ENCODE peak calls at places on chromosomes 11 and 22, in eight cellular contexts. One of them, this sample, is unnamed.

GRCh38 chr11:125401746-125402145 is 94.3 kb downstream of the FEZ1 start:
- DNase-seq in Kasumi-1: no peak
- DNase-seq in activated CD4-positive, alpha-beta T cell treated with anti-CD3 and anti-CD28 coated beads for 4 hours: no peak
- DNase-seq in NCI-H1092: no peak
- DNase-seq in HT1080: no peak
- DNase-seq in non-pigmented ciliary epithelial cell: no peak
- DNase-seq in T-cell: no peak
- DNase-seq in AG09309: no peak
- DNase-seq in this sample: peak

GRCh38 chr11:62461740-62462522 is 43.1 kb downstream of the SCGB1A1 start:
- DNase-seq in Kasumi-1: no peak
- DNase-seq in activated CD4-positive, alpha-beta T cell treated with anti-CD3 and anti-CD28 coated beads for 4 hours: no peak
- DNase-seq in NCI-H1092: no peak
- DNase-seq in HT1080: peak
- DNase-seq in non-pigmented ciliary epithelial cell: no peak
- DNase-seq in T-cell: no peak
- DNase-seq in AG09309: peak
- DNase-seq in this sample: no peak

GRCh38 chr22:17303840-17304779 is 65.2 kb upstream of the CECR2 start:
- DNase-seq in Kasumi-1: no peak
- DNase-seq in activated CD4-positive, alpha-beta T cell treated with anti-CD3 and anti-CD28 coated beads for 4 hours: peak
- DNase-seq in NCI-H1092: no peak
- DNase-seq in HT1080: peak
- DNase-seq in non-pigmented ciliary epithelial cell: no peak
- DNase-seq in T-cell: peak
- DNase-seq in AG09309: no peak
- DNase-seq in this sample: no peak

GRCh38 chr11:57349491-57350274 is 11.5 kb downstream of the P2RX3 start:
- DNase-seq in Kasumi-1: peak
- DNase-seq in activated CD4-positive, alpha-beta T cell treated with anti-CD3 and anti-CD28 coated beads for 4 hours: peak
- DNase-seq in NCI-H1092: no peak
- DNase-seq in HT1080: peak
- DNase-seq in non-pigmented ciliary epithelial cell: no peak
- DNase-seq in T-cell: peak
- DNase-seq in AG09309: no peak
- DNase-seq in this sample: peak

GRCh38 chr11:94938399-94939055 is 34.8 kb downstream of the CWC15 start:
- DNase-seq in Kasumi-1: no peak
- DNase-seq in activated CD4-positive, alpha-beta T cell treated with anti-CD3 and anti-CD28 coated beads for 4 hours: no peak
- DNase-seq in NCI-H1092: peak
- DNase-seq in HT1080: peak
- DNase-seq in non-pigmented ciliary epithelial cell: peak
- DNase-seq in T-cell: no peak
- DNase-seq in AG09309: peak
- DNase-seq in this sample: no peak

GRCh38 chr11:18912883-18913282 is 26.3 kb downstream of the MRGPRX1 start:
- DNase-seq in Kasumi-1: no peak
- DNase-seq in activated CD4-positive, alpha-beta T cell treated with anti-CD3 and anti-CD28 coated beads for 4 hours: no peak
- DNase-seq in NCI-H1092: no peak
- DNase-seq in HT1080: no peak
- DNase-seq in non-pigmented ciliary epithelial cell: no peak
- DNase-seq in T-cell: no peak
- DNase-seq in AG09309: no peak
- DNase-seq in this sample: no peak

GRCh38 chr11:36328956-36329673 is 33.0 kb downstream of the PRR5L start:
- DNase-seq in Kasumi-1: no peak
- DNase-seq in activated CD4-positive, alpha-beta T cell treated with anti-CD3 and anti-CD28 coated beads for 4 hours: no peak
- DNase-seq in NCI-H1092: no peak
- DNase-seq in HT1080: no peak
- DNase-seq in non-pigmented ciliary epithelial cell: no peak
- DNase-seq in T-cell: no peak
- DNase-seq in AG09309: no peak
- DNase-seq in this sample: no peak

GRCh38 chr11:122882189-122882808 is at the start of gene JHY:
- DNase-seq in Kasumi-1: no peak
- DNase-seq in activated CD4-positive, alpha-beta T cell treated with anti-CD3 and anti-CD28 coated beads for 4 hours: no peak
- DNase-seq in NCI-H1092: peak
- DNase-seq in HT1080: no peak
- DNase-seq in non-pigmented ciliary epithelial cell: no peak
- DNase-seq in T-cell: no peak
- DNase-seq in AG09309: no peak
- DNase-seq in this sample: no peak

GRCh38 chr11:1509626-1510255 is 23.2 kb upstream of the MOB2 start:
- DNase-seq in Kasumi-1: no peak
- DNase-seq in activated CD4-positive, alpha-beta T cell treated with anti-CD3 and anti-CD28 coated beads for 4 hours: no peak
- DNase-seq in NCI-H1092: no peak
- DNase-seq in HT1080: no peak
- DNase-seq in non-pigmented ciliary epithelial cell: no peak
- DNase-seq in T-cell: no peak
- DNase-seq in AG09309: no peak
- DNase-seq in this sample: no peak

GRCh38 chr11:79087238-79087956 is 353.4 kb downstream of the TENM4 start:
- DNase-seq in Kasumi-1: no peak
- DNase-seq in activated CD4-positive, alpha-beta T cell treated with anti-CD3 and anti-CD28 coated beads for 4 hours: no peak
- DNase-seq in NCI-H1092: no peak
- DNase-seq in HT1080: peak
- DNase-seq in non-pigmented ciliary epithelial cell: peak
- DNase-seq in T-cell: no peak
- DNase-seq in AG09309: peak
- DNase-seq in this sample: no peak

GRCh38 chr11:80155412-80156017 is 714.7 kb upstream of the TENM4 start:
- DNase-seq in Kasumi-1: peak
- DNase-seq in activated CD4-positive, alpha-beta T cell treated with anti-CD3 and anti-CD28 coated beads for 4 hours: no peak
- DNase-seq in NCI-H1092: no peak
- DNase-seq in HT1080: peak
- DNase-seq in non-pigmented ciliary epithelial cell: no peak
- DNase-seq in T-cell: no peak
- DNase-seq in AG09309: no peak
- DNase-seq in this sample: no peak

GRCh38 chr22:48336339-48337060 is 1491.2 kb downstream of the BRD1 start:
- DNase-seq in Kasumi-1: no peak
- DNase-seq in activated CD4-positive, alpha-beta T cell treated with anti-CD3 and anti-CD28 coated beads for 4 hours: no peak
- DNase-seq in NCI-H1092: no peak
- DNase-seq in HT1080: no peak
- DNase-seq in non-pigmented ciliary epithelial cell: no peak
- DNase-seq in T-cell: no peak
- DNase-seq in AG09309: no peak
- DNase-seq in this sample: no peak

GRCh38 chr22:17665884-17666283 is 27.3 kb downstream of the BCL2L13 start:
- DNase-seq in Kasumi-1: no peak
- DNase-seq in activated CD4-positive, alpha-beta T cell treated with anti-CD3 and anti-CD28 coated beads for 4 hours: no peak
- DNase-seq in NCI-H1092: no peak
- DNase-seq in HT1080: no peak
- DNase-seq in non-pigmented ciliary epithelial cell: no peak
- DNase-seq in T-cell: no peak
- DNase-seq in AG09309: no peak
- DNase-seq in this sample: no peak

GRCh38 chr11:57150454-57150917 is 31.3 kb upstream of the LRRC55 start:
- DNase-seq in Kasumi-1: no peak
- DNase-seq in activated CD4-positive, alpha-beta T cell treated with anti-CD3 and anti-CD28 coated beads for 4 hours: no peak
- DNase-seq in NCI-H1092: no peak
- DNase-seq in HT1080: no peak
- DNase-seq in non-pigmented ciliary epithelial cell: peak
- DNase-seq in T-cell: no peak
- DNase-seq in AG09309: no peak
- DNase-seq in this sample: no peak

GRCh38 chr11:1381793-1382425 is 7.8 kb upstream of the BRSK2 start:
- DNase-seq in Kasumi-1: no peak
- DNase-seq in activated CD4-positive, alpha-beta T cell treated with anti-CD3 and anti-CD28 coated beads for 4 hours: no peak
- DNase-seq in NCI-H1092: no peak
- DNase-seq in HT1080: no peak
- DNase-seq in non-pigmented ciliary epithelial cell: no peak
- DNase-seq in T-cell: no peak
- DNase-seq in AG09309: no peak
- DNase-seq in this sample: no peak

GRCh38 chr11:82932564-82932963 is 31.0 kb downstream of the DDIAS start:
- DNase-seq in Kasumi-1: no peak
- DNase-seq in activated CD4-positive, alpha-beta T cell treated with anti-CD3 and anti-CD28 coated beads for 4 hours: no peak
- DNase-seq in NCI-H1092: no peak
- DNase-seq in HT1080: no peak
- DNase-seq in non-pigmented ciliary epithelial cell: no peak
- DNase-seq in T-cell: no peak
- DNase-seq in AG09309: no peak
- DNase-seq in this sample: no peak

GRCh38 chr22:36467946-36468345 is 13.5 kb downstream of the TXN2 start:
- DNase-seq in Kasumi-1: peak
- DNase-seq in activated CD4-positive, alpha-beta T cell treated with anti-CD3 and anti-CD28 coated beads for 4 hours: no peak
- DNase-seq in NCI-H1092: no peak
- DNase-seq in HT1080: peak
- DNase-seq in non-pigmented ciliary epithelial cell: peak
- DNase-seq in T-cell: no peak
- DNase-seq in AG09309: no peak
- DNase-seq in this sample: no peak

GRCh38 chr11:8384199-8384821 is 120.6 kb upstream of the LMO1 start:
- DNase-seq in Kasumi-1: peak
- DNase-seq in activated CD4-positive, alpha-beta T cell treated with anti-CD3 and anti-CD28 coated beads for 4 hours: no peak
- DNase-seq in NCI-H1092: no peak
- DNase-seq in HT1080: peak
- DNase-seq in non-pigmented ciliary epithelial cell: no peak
- DNase-seq in T-cell: no peak
- DNase-seq in AG09309: no peak
- DNase-seq in this sample: no peak

GRCh38 chr22:33919591-33920501 is at the start of gene LARGE1:
- DNase-seq in Kasumi-1: no peak
- DNase-seq in activated CD4-positive, alpha-beta T cell treated with anti-CD3 and anti-CD28 coated beads for 4 hours: no peak
- DNase-seq in NCI-H1092: peak
- DNase-seq in HT1080: no peak
- DNase-seq in non-pigmented ciliary epithelial cell: no peak
- DNase-seq in T-cell: no peak
- DNase-seq in AG09309: no peak
- DNase-seq in this sample: peak

GRCh38 chr22:36358533-36359171 is 29.1 kb downstream of the MYH9 start:
- DNase-seq in Kasumi-1: no peak
- DNase-seq in activated CD4-positive, alpha-beta T cell treated with anti-CD3 and anti-CD28 coated beads for 4 hours: no peak
- DNase-seq in NCI-H1092: no peak
- DNase-seq in HT1080: peak
- DNase-seq in non-pigmented ciliary epithelial cell: no peak
- DNase-seq in T-cell: no peak
- DNase-seq in AG09309: no peak
- DNase-seq in this sample: no peak

GRCh38 chr11:116432301-116432700 is 340.5 kb downstream of the BUD13 start:
- DNase-seq in Kasumi-1: no peak
- DNase-seq in activated CD4-positive, alpha-beta T cell treated with anti-CD3 and anti-CD28 coated beads for 4 hours: no peak
- DNase-seq in NCI-H1092: no peak
- DNase-seq in HT1080: no peak
- DNase-seq in non-pigmented ciliary epithelial cell: no peak
- DNase-seq in T-cell: no peak
- DNase-seq in AG09309: no peak
- DNase-seq in this sample: no peak

GRCh38 chr11:2655834-2656622 is 43.8 kb downstream of the KCNQ1OT1 start:
- DNase-seq in Kasumi-1: peak
- DNase-seq in activated CD4-positive, alpha-beta T cell treated with anti-CD3 and anti-CD28 coated beads for 4 hours: no peak
- DNase-seq in NCI-H1092: no peak
- DNase-seq in HT1080: peak
- DNase-seq in non-pigmented ciliary epithelial cell: peak
- DNase-seq in T-cell: no peak
- DNase-seq in AG09309: no peak
- DNase-seq in this sample: no peak

This sample was measured in colonic mucosa.